ENCODE peak calls at places on chromosomes 13 and 19, in six cellular contexts. T is PC-3, P is colonic mucosa, X is left ventricle myocardium inferior, I is tibial nerve, W is kidney. D is an unnamed sample.

GRCh38 chr19:10289167-10289835 is 451 bp upstream of the ICAM5 start:
- DNase-seq in W (peak), P (peak), X (no peak), T (peak), I (no peak), D (peak)

GRCh38 chr13:60229708-60230272 is 66.1 kb upstream of the DIAPH3 start:
- DNase-seq in I (no peak), W (no peak), X (no peak), T (no peak), P (no peak), D (no peak)

GRCh38 chr13:112881656-112882554 is 87.1 kb upstream of the MCF2L start:
- DNase-seq in T (no peak), P (no peak), X (no peak), I (no peak), W (peak), D (no peak)

GRCh38 chr13:85657942-85658341 is 141.3 kb downstream of the SLITRK6 start:
- DNase-seq in X (no peak), I (no peak), P (no peak), T (no peak), W (no peak), D (no peak)

GRCh38 chr13:102033719-102034446 is 368.0 kb downstream of the FGF14 start:
- DNase-seq in T (no peak), P (no peak), I (no peak), W (no peak), X (no peak), D (no peak)

GRCh38 chr13:67156718-67157049 is 73.5 kb downstream of the PCDH9 start:
- DNase-seq in X (no peak), T (no peak), P (no peak), I (no peak), W (no peak), D (no peak)

GRCh38 chr19:44608391-44608821 is 5.0 kb upstream of the IGSF23 start:
- DNase-seq in X (no peak), W (no peak), T (peak), I (no peak), P (peak), D (no peak)

GRCh38 chr13:24267801-24268200 is 41.6 kb upstream of the C1QTNF9 start:
- DNase-seq in I (no peak), X (no peak), W (no peak), P (no peak), T (no peak), D (no peak)

GRCh38 chr19:7265963-7266362 is 28.3 kb downstream of the INSR start:
- DNase-seq in P (peak), I (no peak), T (no peak), W (peak), X (no peak), D (no peak)

GRCh38 chr19:31974290-31974689 is 371.1 kb upstream of the ZNF507 start:
- DNase-seq in W (no peak), P (no peak), T (no peak), I (no peak), X (no peak), D (no peak)

GRCh38 chr13:92460479-92460878 is 766.1 kb upstream of the GPC6 start:
- DNase-seq in I (no peak), P (no peak), W (no peak), X (no peak), T (no peak), D (no peak)

GRCh38 chr13:23579072-23579885 is 9.1 kb downstream of the TNFRSF19 start:
- DNase-seq in P (peak), T (peak), X (peak), I (peak), W (peak), D (peak)

GRCh38 chr19:32896516-32897214 is 27.1 kb upstream of the SLC7A9 start:
- DNase-seq in I (no peak), X (no peak), P (no peak), T (no peak), W (no peak), D (no peak)

GRCh38 chr19:18002347-18002850 is 5.6 kb upstream of the ARRDC2 start:
- DNase-seq in W (no peak), X (peak), I (no peak), P (no peak), T (no peak), D (no peak)

GRCh38 chr19:49954092-49954825 is 6.7 kb downstream of the SIGLEC11 start:
- DNase-seq in X (no peak), W (peak), T (no peak), I (no peak), P (no peak), D (no peak)

GRCh38 chr19:51726049-51726448 is 2.3 kb upstream of the HAS1 start:
- DNase-seq in P (peak), X (peak), I (no peak), T (no peak), W (no peak), D (peak)

GRCh38 chr19:49327878-49328544 is 3.0 kb upstream of the SLC6A16 start:
- DNase-seq in W (no peak), T (peak), P (peak), I (no peak), X (no peak), D (no peak)

GRCh38 chr13:34174671-34175145 is 356.8 kb downstream of the RFC3 start:
- DNase-seq in X (no peak), T (peak), W (no peak), P (no peak), I (no peak), D (no peak)

GRCh38 chr13:95573226-95573625 is 20.7 kb downstream of the CLDN10 start:
- DNase-seq in I (no peak), T (peak), W (no peak), P (no peak), X (no peak), D (no peak)

GRCh38 chr19:8334458-8335342 is 8.4 kb downstream of the KANK3 start:
- DNase-seq in W (no peak), X (peak), P (peak), T (peak), I (no peak), D (no peak)

GRCh38 chr13:56861472-56861871 is 279.2 kb upstream of the PRR20A start:
- DNase-seq in I (no peak), T (peak), W (no peak), X (no peak), P (no peak), D (no peak)

GRCh38 chr13:96090240-96091101 is 564 bp downstream of the HS6ST3 start:
- DNase-seq in X (peak), T (no peak), I (no peak), W (peak), P (no peak), D (no peak)

GRCh38 chr13:29487466-29488454 is 107.7 kb downstream of the SLC7A1 start:
- DNase-seq in P (no peak), I (no peak), X (no peak), T (no peak), W (no peak), D (no peak)

GRCh38 chr19:33159893-33160292 is 28.0 kb downstream of the WDR88 start:
- DNase-seq in T (no peak), W (no peak), I (no peak), X (no peak), P (no peak), D (no peak)

GRCh38 chr19:14404322-14404721 is 14.8 kb downstream of the DDX39A start:
- DNase-seq in T (no peak), P (no peak), I (no peak), W (no peak), X (no peak), D (no peak)

GRCh38 chr13:41456768-41457588 is at the start of gene RGCC:
- DNase-seq in X (peak), W (peak), T (peak), I (peak), P (peak), D (peak)

GRCh38 chr19:7264858-7265257 is 29.4 kb downstream of the INSR start:
- DNase-seq in X (no peak), I (no peak), P (no peak), W (no peak), T (no peak), D (no peak)

GRCh38 chr13:39452412-39452811 is 150.6 kb downstream of the LHFPL6 start:
- DNase-seq in X (no peak), W (no peak), I (no peak), P (no peak), T (no peak), D (no peak)

GRCh38 chr19:29881386-29881785 is 60.7 kb upstream of the URI1 start:
- DNase-seq in T (peak), X (no peak), P (no peak), W (no peak), I (no peak), D (no peak)

GRCh38 chr19:18762125-18763023 is 28.7 kb downstream of the COMP start:
- DNase-seq in I (peak), W (peak), X (peak), T (peak), P (peak), D (no peak)

GRCh38 chr13:70107498-70108271 is at the start of gene ATXN8OS:
- DNase-seq in X (no peak), P (no peak), T (no peak), W (peak), I (no peak), D (no peak)

GRCh38 chr19:45445139-45445538 is 21.4 kb upstream of the ERCC1 start:
- DNase-seq in P (no peak), X (no peak), W (no peak), I (no peak), T (no peak), D (no peak)

GRCh38 chr19:42634409-42635232 is 39.9 kb upstream of the CEACAM8 start:
- DNase-seq in I (no peak), W (no peak), X (no peak), P (no peak), T (peak), D (no peak)

GRCh38 chr13:56424246-56424645 is 716.5 kb upstream of the PRR20A start:
- DNase-seq in X (no peak), W (no peak), T (no peak), I (no peak), P (no peak), D (no peak)

GRCh38 chr19:43634877-43635560 is 4.6 kb downstream of the CADM4 start:
- DNase-seq in I (no peak), X (no peak), P (no peak), T (no peak), W (no peak), D (peak)

GRCh38 chr13:79684426-79684825 is 203.5 kb downstream of the NDFIP2 start:
- DNase-seq in W (no peak), I (no peak), P (no peak), T (no peak), X (no peak), D (no peak)

GRCh38 chr13:73090116-73090811 is 31.5 kb downstream of the KLF5 start:
- DNase-seq in P (peak), W (no peak), T (peak), I (no peak), X (no peak), D (peak)

GRCh38 chr13:71867101-71867814 is at the start of gene DACH1:
- DNase-seq in W (peak), X (peak), I (no peak), T (peak), P (peak), D (peak)

GRCh38 chr13:99217461-99218101 is 16.9 kb downstream of the UBAC2 start:
- DNase-seq in X (no peak), W (no peak), T (no peak), I (no peak), P (no peak), D (no peak)
- H3K27ac ChIP-seq in X (peak), W (no peak), T (no peak), I (no peak), P (no peak), D (no peak)

DNA sequence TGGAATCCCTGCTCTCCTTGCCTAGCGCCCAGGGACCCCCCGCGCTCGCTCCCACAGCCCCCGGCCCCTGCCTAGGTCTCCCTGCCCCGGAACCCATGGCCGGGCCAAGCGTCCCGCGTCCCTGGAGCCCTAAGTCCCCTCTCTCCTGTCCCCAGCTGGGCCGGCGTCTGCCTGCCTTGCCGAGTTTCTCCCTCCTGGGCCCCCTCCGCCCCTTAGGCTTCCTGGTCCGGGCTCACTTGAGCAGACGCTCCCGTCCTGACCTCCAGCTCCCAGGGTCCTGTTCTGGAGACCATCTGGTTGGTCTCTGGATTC is 603 bp downstream of the NCLN start:
- DNase-seq in X (no peak), I (no peak), P (no peak), W (peak), T (no peak), D (no peak)
- H3K27ac ChIP-seq in X (peak), I (no peak), P (peak), W (no peak), T (peak), D (no peak)

GRCh38 chr13:37409756-37410155 is 188.8 kb downstream of the POSTN start:
- DNase-seq in T (no peak), P (no peak), I (no peak), W (no peak), X (no peak), D (no peak)

GRCh38 chr13:37414667-37415066 is 183.9 kb downstream of the POSTN start:
- DNase-seq in T (no peak), P (no peak), W (no peak), X (no peak), I (no peak), D (no peak)

GRCh38 chr13:37412271-37412683 is 186.3 kb downstream of the POSTN start:
- DNase-seq in T (no peak), X (no peak), I (no peak), W (no peak), P (no peak), D (no peak)

GRCh38 chr13:37417042-37417441 is 181.5 kb downstream of the POSTN start:
- DNase-seq in I (no peak), T (no peak), W (no peak), X (no peak), P (no peak), D (no peak)

GRCh38 chr13:37413161-37413560 is 185.4 kb downstream of the POSTN start:
- DNase-seq in I (no peak), T (no peak), X (no peak), P (no peak), W (no peak), D (no peak)
- H3K27ac ChIP-seq in I (no peak), T (no peak), X (no peak), P (no peak), W (no peak), D (no peak)

DNA sequence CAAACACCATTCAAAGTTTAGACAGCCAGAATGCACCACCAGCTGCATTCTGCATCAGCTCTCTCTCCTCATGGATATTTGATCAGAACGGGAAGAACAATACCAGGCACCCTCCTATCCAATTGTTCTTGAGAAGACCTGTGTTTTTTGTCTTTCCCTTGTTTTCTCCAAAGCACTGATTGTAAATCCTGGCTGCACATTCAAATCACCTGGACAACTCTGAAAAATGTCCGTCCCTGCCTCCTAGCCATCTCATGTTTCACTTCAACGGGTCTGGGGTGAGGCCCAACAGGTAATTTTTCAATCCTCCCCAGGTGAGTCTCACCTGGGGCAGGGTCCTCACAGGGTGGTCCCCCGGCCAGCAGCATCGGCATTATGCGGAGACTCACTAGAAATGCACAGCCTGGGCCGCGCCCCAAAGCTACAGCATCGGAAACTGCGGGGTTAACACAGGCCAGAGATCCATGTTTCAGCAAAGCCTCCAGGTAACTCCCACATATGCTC is 5.5 kb downstream of the IRS2 start:
- DNase-seq in T (no peak), W (no peak), P (no peak), X (no peak), I (no peak), D (no peak)
- H3K27ac ChIP-seq in T (peak), W (peak), P (no peak), X (no peak), I (peak), D (peak)

D was measured in caudate nucleus.